ENCODE peak calls at places on chromosomes 4 and X, in ten cellular contexts. One of them, this sample, is unnamed.

GRCh38 chrX:153444333-153445011 is 1.4 kb downstream of the TREX2 start:
- DNase-seq in skeletal muscle cell: no peak
- DNase-seq in activated CD4-positive, alpha-beta T cell treated with anti-CD3 and anti-CD28 coated beads, Interleukin-2, amount 10 ng/mL, durations not matched to agents 7 days and 5 days: no peak
- DNase-seq in NB4: no peak
- DNase-seq in heart left ventricle: no peak
- DNase-seq in activated naive CD4-positive, alpha-beta T cell treated with anti-CD3 and anti-CD28 coated beads, Interleukin-2, amount 10 ng/mL, durations not matched to agents 7 days and 5 days: no peak
- DNase-seq in CD4-positive, alpha-beta T cell: no peak
- DNase-seq in CD8-positive, alpha-beta T cell: no peak
- DNase-seq in NCI-H1417: no peak
- DNase-seq in T-helper 2 cell: no peak
- DNase-seq in this sample: no peak

GRCh38 chr4:162610116-162610515 is 446.3 kb upstream of the FSTL5 start:
- DNase-seq in skeletal muscle cell: no peak
- DNase-seq in heart left ventricle: no peak
- DNase-seq in T-helper 2 cell: no peak
- DNase-seq in CD8-positive, alpha-beta T cell: no peak
- DNase-seq in activated naive CD4-positive, alpha-beta T cell treated with anti-CD3 and anti-CD28 coated beads, Interleukin-2, amount 10 ng/mL, durations not matched to agents 7 days and 5 days: no peak
- DNase-seq in CD4-positive, alpha-beta T cell: no peak
- DNase-seq in NCI-H1417: no peak
- DNase-seq in NB4: no peak
- DNase-seq in activated CD4-positive, alpha-beta T cell treated with anti-CD3 and anti-CD28 coated beads, Interleukin-2, amount 10 ng/mL, durations not matched to agents 7 days and 5 days: no peak
- DNase-seq in this sample: no peak

GRCh38 chrX:135185795-135186443 is 14.7 kb upstream of the CT55 start:
- DNase-seq in activated CD4-positive, alpha-beta T cell treated with anti-CD3 and anti-CD28 coated beads, Interleukin-2, amount 10 ng/mL, durations not matched to agents 7 days and 5 days: peak; percentile 13
- DNase-seq in heart left ventricle: no peak
- DNase-seq in activated naive CD4-positive, alpha-beta T cell treated with anti-CD3 and anti-CD28 coated beads, Interleukin-2, amount 10 ng/mL, durations not matched to agents 7 days and 5 days: peak; percentile 32
- DNase-seq in skeletal muscle cell: peak; percentile 3
- DNase-seq in CD8-positive, alpha-beta T cell: no peak
- DNase-seq in CD4-positive, alpha-beta T cell: peak; percentile 11
- DNase-seq in NB4: peak; percentile 70
- DNase-seq in T-helper 2 cell: no peak
- DNase-seq in NCI-H1417: peak; percentile 19
- DNase-seq in this sample: peak; percentile 48

GRCh38 chrX:55008571-55009358 is 8.6 kb downstream of the APEX2 start:
- DNase-seq in activated CD4-positive, alpha-beta T cell treated with anti-CD3 and anti-CD28 coated beads, Interleukin-2, amount 10 ng/mL, durations not matched to agents 7 days and 5 days: no peak
- DNase-seq in T-helper 2 cell: no peak
- DNase-seq in skeletal muscle cell: no peak
- DNase-seq in CD8-positive, alpha-beta T cell: no peak
- DNase-seq in NB4: peak; percentile 64
- DNase-seq in CD4-positive, alpha-beta T cell: no peak
- DNase-seq in heart left ventricle: no peak
- DNase-seq in NCI-H1417: no peak
- DNase-seq in activated naive CD4-positive, alpha-beta T cell treated with anti-CD3 and anti-CD28 coated beads, Interleukin-2, amount 10 ng/mL, durations not matched to agents 7 days and 5 days: no peak
- DNase-seq in this sample: no peak

GRCh38 chrX:111244238-111244750 is 26.0 kb downstream of the CAPN6 start:
- DNase-seq in NCI-H1417: peak; percentile 35
- DNase-seq in heart left ventricle: no peak
- DNase-seq in T-helper 2 cell: no peak
- DNase-seq in NB4: peak; percentile 21
- DNase-seq in CD4-positive, alpha-beta T cell: no peak
- DNase-seq in activated CD4-positive, alpha-beta T cell treated with anti-CD3 and anti-CD28 coated beads, Interleukin-2, amount 10 ng/mL, durations not matched to agents 7 days and 5 days: no peak
- DNase-seq in skeletal muscle cell: no peak
- DNase-seq in activated naive CD4-positive, alpha-beta T cell treated with anti-CD3 and anti-CD28 coated beads, Interleukin-2, amount 10 ng/mL, durations not matched to agents 7 days and 5 days: no peak
- DNase-seq in CD8-positive, alpha-beta T cell: no peak
- DNase-seq in this sample: no peak

GRCh38 chr4:127993150-127993549 is 27.9 kb downstream of the ABHD18 start:
- DNase-seq in NCI-H1417: no peak
- DNase-seq in NB4: peak; percentile 17
- DNase-seq in heart left ventricle: no peak
- DNase-seq in CD4-positive, alpha-beta T cell: no peak
- DNase-seq in CD8-positive, alpha-beta T cell: no peak
- DNase-seq in activated CD4-positive, alpha-beta T cell treated with anti-CD3 and anti-CD28 coated beads, Interleukin-2, amount 10 ng/mL, durations not matched to agents 7 days and 5 days: no peak
- DNase-seq in activated naive CD4-positive, alpha-beta T cell treated with anti-CD3 and anti-CD28 coated beads, Interleukin-2, amount 10 ng/mL, durations not matched to agents 7 days and 5 days: no peak
- DNase-seq in skeletal muscle cell: no peak
- DNase-seq in T-helper 2 cell: no peak
- DNase-seq in this sample: no peak

GRCh38 chr4:177322881-177323280 is 13.2 kb downstream of the NEIL3 start:
- DNase-seq in activated naive CD4-positive, alpha-beta T cell treated with anti-CD3 and anti-CD28 coated beads, Interleukin-2, amount 10 ng/mL, durations not matched to agents 7 days and 5 days: no peak
- DNase-seq in NCI-H1417: no peak
- DNase-seq in CD4-positive, alpha-beta T cell: no peak
- DNase-seq in skeletal muscle cell: no peak
- DNase-seq in heart left ventricle: no peak
- DNase-seq in NB4: no peak
- DNase-seq in activated CD4-positive, alpha-beta T cell treated with anti-CD3 and anti-CD28 coated beads, Interleukin-2, amount 10 ng/mL, durations not matched to agents 7 days and 5 days: no peak
- DNase-seq in CD8-positive, alpha-beta T cell: no peak
- DNase-seq in T-helper 2 cell: no peak
- DNase-seq in this sample: no peak

GRCh38 chr4:98113005-98113404 is 30.3 kb downstream of the STPG2 start:
- DNase-seq in T-helper 2 cell: no peak
- DNase-seq in activated naive CD4-positive, alpha-beta T cell treated with anti-CD3 and anti-CD28 coated beads, Interleukin-2, amount 10 ng/mL, durations not matched to agents 7 days and 5 days: peak; percentile 25
- DNase-seq in NCI-H1417: peak; percentile 17
- DNase-seq in NB4: peak; percentile 27
- DNase-seq in CD4-positive, alpha-beta T cell: no peak
- DNase-seq in activated CD4-positive, alpha-beta T cell treated with anti-CD3 and anti-CD28 coated beads, Interleukin-2, amount 10 ng/mL, durations not matched to agents 7 days and 5 days: peak; percentile 16
- DNase-seq in CD8-positive, alpha-beta T cell: no peak
- DNase-seq in skeletal muscle cell: peak; percentile 7
- DNase-seq in heart left ventricle: no peak
- DNase-seq in this sample: peak; percentile 37

GRCh38 chrX:119249836-119250340 is 13.8 kb downstream of the PGRMC1 start:
- DNase-seq in NCI-H1417: no peak
- DNase-seq in CD4-positive, alpha-beta T cell: no peak
- DNase-seq in activated naive CD4-positive, alpha-beta T cell treated with anti-CD3 and anti-CD28 coated beads, Interleukin-2, amount 10 ng/mL, durations not matched to agents 7 days and 5 days: no peak
- DNase-seq in CD8-positive, alpha-beta T cell: no peak
- DNase-seq in activated CD4-positive, alpha-beta T cell treated with anti-CD3 and anti-CD28 coated beads, Interleukin-2, amount 10 ng/mL, durations not matched to agents 7 days and 5 days: no peak
- DNase-seq in T-helper 2 cell: no peak
- DNase-seq in skeletal muscle cell: no peak
- DNase-seq in heart left ventricle: no peak
- DNase-seq in NB4: no peak
- DNase-seq in this sample: no peak

GRCh38 chrX:69136546-69137331 is 28.5 kb downstream of the PJA1 start:
- DNase-seq in CD4-positive, alpha-beta T cell: no peak
- DNase-seq in NB4: peak; percentile 37
- DNase-seq in activated CD4-positive, alpha-beta T cell treated with anti-CD3 and anti-CD28 coated beads, Interleukin-2, amount 10 ng/mL, durations not matched to agents 7 days and 5 days: no peak
- DNase-seq in heart left ventricle: no peak
- DNase-seq in NCI-H1417: no peak
- DNase-seq in skeletal muscle cell: no peak
- DNase-seq in T-helper 2 cell: no peak
- DNase-seq in CD8-positive, alpha-beta T cell: no peak
- DNase-seq in activated naive CD4-positive, alpha-beta T cell treated with anti-CD3 and anti-CD28 coated beads, Interleukin-2, amount 10 ng/mL, durations not matched to agents 7 days and 5 days: no peak
- DNase-seq in this sample: no peak

GRCh38 chr4:6902318-6903042 is 7.1 kb upstream of the TBC1D14 start:
- DNase-seq in NCI-H1417: no peak
- DNase-seq in NB4: no peak
- DNase-seq in activated CD4-positive, alpha-beta T cell treated with anti-CD3 and anti-CD28 coated beads, Interleukin-2, amount 10 ng/mL, durations not matched to agents 7 days and 5 days: no peak
- DNase-seq in CD8-positive, alpha-beta T cell: no peak
- DNase-seq in heart left ventricle: no peak
- DNase-seq in skeletal muscle cell: no peak
- DNase-seq in T-helper 2 cell: no peak
- DNase-seq in activated naive CD4-positive, alpha-beta T cell treated with anti-CD3 and anti-CD28 coated beads, Interleukin-2, amount 10 ng/mL, durations not matched to agents 7 days and 5 days: no peak
- DNase-seq in CD4-positive, alpha-beta T cell: no peak
- DNase-seq in this sample: peak; percentile 71

GRCh38 chr4:7421356-7422097 is 13.2 kb downstream of the PSAPL1 start:
- DNase-seq in CD4-positive, alpha-beta T cell: no peak
- DNase-seq in NCI-H1417: no peak
- DNase-seq in activated CD4-positive, alpha-beta T cell treated with anti-CD3 and anti-CD28 coated beads, Interleukin-2, amount 10 ng/mL, durations not matched to agents 7 days and 5 days: no peak
- DNase-seq in NB4: no peak
- DNase-seq in skeletal muscle cell: no peak
- DNase-seq in CD8-positive, alpha-beta T cell: no peak
- DNase-seq in activated naive CD4-positive, alpha-beta T cell treated with anti-CD3 and anti-CD28 coated beads, Interleukin-2, amount 10 ng/mL, durations not matched to agents 7 days and 5 days: peak; percentile 8
- DNase-seq in T-helper 2 cell: no peak
- DNase-seq in heart left ventricle: no peak
- DNase-seq in this sample: no peak

GRCh38 chr4:158484173-158484885 is 37.4 kb upstream of the RXFP1 start:
- DNase-seq in activated naive CD4-positive, alpha-beta T cell treated with anti-CD3 and anti-CD28 coated beads, Interleukin-2, amount 10 ng/mL, durations not matched to agents 7 days and 5 days: no peak
- DNase-seq in skeletal muscle cell: peak; percentile 3
- DNase-seq in NB4: no peak
- DNase-seq in T-helper 2 cell: no peak
- DNase-seq in CD8-positive, alpha-beta T cell: no peak
- DNase-seq in NCI-H1417: no peak
- DNase-seq in activated CD4-positive, alpha-beta T cell treated with anti-CD3 and anti-CD28 coated beads, Interleukin-2, amount 10 ng/mL, durations not matched to agents 7 days and 5 days: no peak
- DNase-seq in heart left ventricle: no peak
- DNase-seq in CD4-positive, alpha-beta T cell: no peak
- DNase-seq in this sample: no peak

GRCh38 chr4:7826909-7827306 is 112.8 kb downstream of the AFAP1 start:
- DNase-seq in NCI-H1417: no peak
- DNase-seq in NB4: no peak
- DNase-seq in activated CD4-positive, alpha-beta T cell treated with anti-CD3 and anti-CD28 coated beads, Interleukin-2, amount 10 ng/mL, durations not matched to agents 7 days and 5 days: no peak
- DNase-seq in T-helper 2 cell: no peak
- DNase-seq in CD4-positive, alpha-beta T cell: no peak
- DNase-seq in CD8-positive, alpha-beta T cell: no peak
- DNase-seq in activated naive CD4-positive, alpha-beta T cell treated with anti-CD3 and anti-CD28 coated beads, Interleukin-2, amount 10 ng/mL, durations not matched to agents 7 days and 5 days: no peak
- DNase-seq in skeletal muscle cell: no peak
- DNase-seq in heart left ventricle: no peak
- DNase-seq in this sample: no peak

GRCh38 chr4:144169211-144169610 is 28.7 kb upstream of the GYPA start:
- DNase-seq in T-helper 2 cell: no peak
- DNase-seq in skeletal muscle cell: no peak
- DNase-seq in CD8-positive, alpha-beta T cell: no peak
- DNase-seq in heart left ventricle: no peak
- DNase-seq in NB4: no peak
- DNase-seq in NCI-H1417: no peak
- DNase-seq in CD4-positive, alpha-beta T cell: no peak
- DNase-seq in activated naive CD4-positive, alpha-beta T cell treated with anti-CD3 and anti-CD28 coated beads, Interleukin-2, amount 10 ng/mL, durations not matched to agents 7 days and 5 days: no peak
- DNase-seq in activated CD4-positive, alpha-beta T cell treated with anti-CD3 and anti-CD28 coated beads, Interleukin-2, amount 10 ng/mL, durations not matched to agents 7 days and 5 days: no peak
- DNase-seq in this sample: no peak

GRCh38 chr4:88779431-88779830 is 81.8 kb upstream of the NAP1L5 start:
- DNase-seq in heart left ventricle: no peak
- DNase-seq in CD8-positive, alpha-beta T cell: no peak
- DNase-seq in T-helper 2 cell: no peak
- DNase-seq in NB4: no peak
- DNase-seq in CD4-positive, alpha-beta T cell: no peak
- DNase-seq in skeletal muscle cell: no peak
- DNase-seq in activated CD4-positive, alpha-beta T cell treated with anti-CD3 and anti-CD28 coated beads, Interleukin-2, amount 10 ng/mL, durations not matched to agents 7 days and 5 days: no peak
- DNase-seq in NCI-H1417: no peak
- DNase-seq in activated naive CD4-positive, alpha-beta T cell treated with anti-CD3 and anti-CD28 coated beads, Interleukin-2, amount 10 ng/mL, durations not matched to agents 7 days and 5 days: no peak
- DNase-seq in this sample: no peak

GRCh38 chrX:108105473-108105872 is 13.9 kb downstream of the ATG4A start:
- DNase-seq in skeletal muscle cell: no peak
- DNase-seq in CD8-positive, alpha-beta T cell: no peak
- DNase-seq in heart left ventricle: no peak
- DNase-seq in NB4: no peak
- DNase-seq in CD4-positive, alpha-beta T cell: no peak
- DNase-seq in NCI-H1417: no peak
- DNase-seq in T-helper 2 cell: no peak
- DNase-seq in activated CD4-positive, alpha-beta T cell treated with anti-CD3 and anti-CD28 coated beads, Interleukin-2, amount 10 ng/mL, durations not matched to agents 7 days and 5 days: no peak
- DNase-seq in activated naive CD4-positive, alpha-beta T cell treated with anti-CD3 and anti-CD28 coated beads, Interleukin-2, amount 10 ng/mL, durations not matched to agents 7 days and 5 days: no peak
- DNase-seq in this sample: no peak

This sample was measured in Caco-2.